ENCODE peak calls at places on chromosomes 13 and 19, in eight cellular contexts. Y is RWPE2, B is mucosa of descending colon, D is B cell, N is PC-3, R is GM20000, W is progenitor cell of endocrine pancreas, A is HFF-Myc. X is an unnamed sample.

GRCh38 chr13:93767231-93767916 is 540.8 kb downstream of the GPC6 start:
- DNase-seq in D (no peak), Y (no peak), B (no peak), W (no peak), R (no peak), N (no peak), A (no peak), X (no peak)

GRCh38 chr19:48509467-48510194 is 2.0 kb downstream of the LMTK3 start:
- DNase-seq in D (no peak), W (no peak), B (no peak), A (no peak), R (peak), N (no peak), Y (no peak), X (no peak)

GRCh38 chr19:34961775-34962174 is 2.3 kb downstream of the ZNF792 start:
- DNase-seq in B (no peak), R (no peak), A (no peak), W (no peak), N (no peak), Y (no peak), D (no peak), X (no peak)

GRCh38 chr19:29293736-29294342 is 80.9 kb upstream of the UQCRFS1 start:
- DNase-seq in D (no peak), R (no peak), B (no peak), A (no peak), N (no peak), W (no peak), Y (peak), X (no peak)

GRCh38 chr19:35357867-35358573 is at the start of gene FFAR3:
- DNase-seq in B (no peak), A (no peak), R (no peak), N (no peak), D (no peak), W (no peak), Y (peak), X (no peak)

GRCh38 chr13:22086593-22086992 is 415.7 kb downstream of the FGF9 start:
- DNase-seq in Y (no peak), N (no peak), W (no peak), B (no peak), A (no peak), D (no peak), R (no peak), X (no peak)

GRCh38 chr19:50324331-50324730 is 4.8 kb downstream of the KCNC3 start:
- DNase-seq in Y (no peak), R (peak), N (no peak), W (no peak), D (no peak), B (peak), A (no peak), X (no peak)

GRCh38 chr19:42129399-42130253 is 2.6 kb downstream of the POU2F2 start:
- DNase-seq in Y (no peak), N (no peak), R (peak), D (peak), W (no peak), A (peak), B (peak), X (no peak)

GRCh38 chr19:48452255-48452654 is 3.1 kb upstream of the KCNJ14 start:
- DNase-seq in R (no peak), W (no peak), N (peak), Y (no peak), A (no peak), D (no peak), B (peak), X (no peak)

GRCh38 chr13:31945202-31945978 is 86.2 kb upstream of the FRY start:
- DNase-seq in D (no peak), R (no peak), B (peak), W (no peak), A (peak), N (peak), Y (peak), X (no peak)

GRCh38 chr13:45518525-45519235 is 53.9 kb downstream of the COG3 start:
- DNase-seq in Y (no peak), A (no peak), W (no peak), B (no peak), N (peak), R (no peak), D (no peak), X (no peak)

GRCh38 chr19:39499082-39499642 is 415 bp downstream of the DLL3 start:
- DNase-seq in N (no peak), Y (no peak), R (no peak), B (no peak), A (no peak), W (no peak), D (peak), X (no peak)

GRCh38 chr19:31350033-31350692 is 927 bp upstream of the TSHZ3 start:
- DNase-seq in B (no peak), R (peak), Y (no peak), N (no peak), D (no peak), A (no peak), W (no peak), X (no peak)

GRCh38 chr13:100362371-100362770 is 226.2 kb downstream of the GGACT start:
- DNase-seq in R (no peak), Y (no peak), W (no peak), A (no peak), B (no peak), D (no peak), N (no peak), X (no peak)

GRCh38 chr19:45848922-45849321 is 14.0 kb downstream of the SYMPK start:
- DNase-seq in Y (no peak), D (no peak), B (no peak), N (peak), R (no peak), A (no peak), W (no peak), X (no peak)

GRCh38 chr19:961866-962620 is 22.1 kb upstream of the WDR18 start:
- DNase-seq in B (peak), Y (no peak), R (no peak), W (no peak), D (no peak), A (no peak), N (peak), X (no peak)

GRCh38 chr13:44574466-44574855 is 1.7 kb downstream of the TSC22D1 start:
- DNase-seq in R (no peak), D (no peak), B (no peak), A (no peak), N (peak), Y (no peak), W (no peak), X (no peak)

GRCh38 chr19:56750658-56751057 is 79.1 kb upstream of the ZNF835 start:
- DNase-seq in D (no peak), Y (no peak), B (no peak), A (no peak), N (no peak), W (no peak), R (no peak), X (no peak)

GRCh38 chr19:56746367-56746766 is 74.8 kb upstream of the ZNF835 start:
- DNase-seq in D (no peak), Y (no peak), N (no peak), A (no peak), R (no peak), W (no peak), B (no peak), X (no peak)

GRCh38 chr19:56751078-56751489 is 79.5 kb upstream of the ZNF835 start:
- DNase-seq in D (no peak), N (no peak), B (no peak), Y (no peak), A (no peak), W (no peak), R (no peak), X (no peak)

DNA sequence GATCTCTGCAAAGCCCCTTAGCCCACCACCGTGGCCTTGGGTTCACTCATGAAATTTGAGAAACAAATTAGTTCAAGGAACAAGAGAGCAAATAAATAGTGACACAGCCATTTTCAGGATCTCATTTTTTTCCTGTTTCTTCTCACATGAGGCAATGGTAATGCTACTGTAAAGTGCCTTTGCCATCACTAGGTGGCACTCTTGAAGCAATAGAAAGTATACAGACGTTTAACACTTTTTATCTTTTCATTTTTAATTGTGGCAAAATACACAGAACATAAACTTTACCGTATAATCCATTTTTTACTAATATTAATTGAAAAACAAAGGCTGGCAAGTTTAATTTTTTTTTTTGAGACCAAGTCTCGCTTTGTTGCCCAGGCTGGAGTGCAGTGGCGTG is 76.9 kb upstream of the ZNF835 start:
- DNase-seq in B (no peak), N (peak), W (no peak), R (no peak), Y (no peak), A (no peak), D (no peak), X (no peak)
- TF ChIP-seq CTCF in B (no peak), N (peak), W (no peak), R (no peak), Y (peak), A (peak), D (no peak), X (peak)

DNA sequence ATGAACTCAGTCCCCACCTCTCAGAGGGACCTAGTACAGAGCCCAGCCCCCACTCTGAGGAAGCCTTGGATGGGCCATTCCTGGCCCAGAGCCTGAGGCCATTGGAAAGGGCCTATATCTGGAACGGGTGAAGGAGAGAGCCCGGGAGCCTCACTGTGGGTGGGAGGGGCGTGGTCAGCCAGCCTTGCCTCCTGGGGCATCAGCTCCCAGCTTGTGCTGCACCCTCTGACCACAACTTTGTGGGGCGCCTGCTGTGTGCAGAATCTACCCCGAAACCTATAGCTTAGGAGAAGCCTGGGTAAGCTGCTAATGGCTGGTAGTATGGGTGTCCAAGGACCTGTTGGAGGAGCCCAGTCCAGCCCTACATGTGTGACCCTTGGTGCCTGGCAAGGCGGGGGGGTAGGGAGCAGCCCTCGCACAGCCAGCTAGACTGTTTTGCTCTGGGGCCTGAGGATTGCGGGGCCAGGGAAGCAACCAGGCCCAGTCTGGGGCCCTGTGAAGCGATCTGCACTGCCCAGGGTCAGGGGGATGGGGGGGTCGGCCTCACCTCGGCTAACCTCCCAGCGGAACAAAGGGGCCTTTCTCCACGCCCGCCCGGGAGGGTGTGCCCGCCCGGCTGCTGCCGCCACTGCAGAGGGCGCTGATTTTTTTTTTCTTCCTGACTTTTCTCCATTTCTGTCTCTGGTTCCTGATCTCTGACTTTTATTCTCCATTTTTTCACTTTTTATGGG is 42.3 kb downstream of the LYL1 start:
- DNase-seq in D (no peak), W (peak), R (no peak), A (no peak), B (no peak), Y (no peak), N (no peak), X (no peak)
- TF ChIP-seq CTCF in D (no peak), W (no peak), R (no peak), A (no peak), B (no peak), Y (no peak), N (no peak), X (no peak)

GRCh38 chr13:90883592-90883991 is 463.9 kb upstream of the MIR17HG start:
- DNase-seq in Y (no peak), A (no peak), W (no peak), N (peak), B (no peak), D (no peak), R (no peak), X (no peak)
- TF ChIP-seq CTCF in Y (peak), A (no peak), W (no peak), N (peak), B (no peak), D (no peak), R (no peak), X (peak)

GRCh38 chr19:17202713-17203112 is 12.4 kb upstream of the USE1 start:
- DNase-seq in N (no peak), D (no peak), R (no peak), B (no peak), Y (no peak), A (no peak), W (no peak), X (no peak)
- TF ChIP-seq CTCF in N (no peak), D (no peak), R (no peak), B (no peak), Y (no peak), A (no peak), W (no peak), X (no peak)

DNA sequence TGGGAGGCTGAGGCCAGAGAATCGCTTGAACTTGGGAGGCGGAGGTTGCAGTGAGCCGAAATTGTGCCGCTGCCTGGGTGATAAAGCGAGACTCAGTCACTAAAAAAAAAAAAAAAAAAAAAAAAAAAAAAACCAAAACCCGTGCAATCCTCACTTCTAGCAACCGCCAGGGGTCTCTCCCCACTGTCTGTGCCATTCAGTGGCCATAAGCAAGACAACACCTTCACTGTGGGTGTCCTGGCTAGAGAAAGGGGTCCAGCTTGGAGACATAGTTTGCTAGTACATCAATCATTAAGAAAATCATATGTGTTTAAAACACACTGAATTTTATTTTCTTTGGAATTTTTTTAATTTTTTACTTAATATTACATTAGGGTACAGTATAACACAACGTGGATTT is 68.2 kb downstream of the RASL11A start:
- DNase-seq in A (no peak), R (peak), Y (no peak), N (no peak), B (no peak), W (no peak), D (no peak), X (no peak)
- TF ChIP-seq CTCF in A (peak), R (no peak), Y (no peak), N (no peak), B (no peak), W (peak), D (no peak), X (no peak)

GRCh38 chr13:36979361-36980040 is 19.6 kb downstream of the ALG5 start:
- DNase-seq in B (no peak), D (no peak), N (no peak), A (no peak), W (no peak), Y (no peak), R (no peak), X (no peak)

GRCh38 chr13:36986462-36987240 is 12.5 kb downstream of the ALG5 start:
- DNase-seq in W (no peak), N (no peak), Y (no peak), B (no peak), A (peak), D (no peak), R (no peak), X (no peak)

DNA sequence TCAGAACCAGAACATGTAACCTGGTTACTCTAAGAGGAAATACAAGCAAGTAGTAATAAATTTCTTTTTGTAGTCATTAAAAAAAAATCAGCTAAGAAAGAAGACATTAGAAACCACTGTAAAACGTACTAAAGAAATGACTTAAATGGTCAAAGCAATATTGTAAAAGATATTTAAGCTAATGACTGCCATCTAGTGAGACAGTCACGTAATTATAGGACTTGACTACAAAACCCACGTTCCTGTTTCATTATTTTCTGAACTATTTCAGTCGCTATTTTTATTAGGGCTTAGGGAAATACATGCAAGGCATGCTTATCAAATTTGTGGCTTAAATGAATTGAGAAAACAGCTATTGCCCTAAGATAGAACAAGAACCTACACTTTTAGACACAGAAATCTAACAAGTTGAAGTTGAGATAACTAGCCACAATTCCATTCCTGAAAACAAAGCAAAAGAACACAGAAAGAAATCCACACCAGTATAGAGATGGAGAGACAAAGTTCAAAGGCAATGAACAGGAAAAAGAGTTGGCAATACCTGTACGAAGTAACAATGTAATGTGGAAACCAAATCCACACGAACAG is 17.9 kb downstream of the ALG5 start:
- DNase-seq in R (peak), W (no peak), N (peak), D (peak), B (no peak), A (no peak), Y (no peak), X (no peak)
- TF ChIP-seq CTCF in R (no peak), W (peak), N (peak), D (peak), B (no peak), A (no peak), Y (peak), X (peak)

DNA sequence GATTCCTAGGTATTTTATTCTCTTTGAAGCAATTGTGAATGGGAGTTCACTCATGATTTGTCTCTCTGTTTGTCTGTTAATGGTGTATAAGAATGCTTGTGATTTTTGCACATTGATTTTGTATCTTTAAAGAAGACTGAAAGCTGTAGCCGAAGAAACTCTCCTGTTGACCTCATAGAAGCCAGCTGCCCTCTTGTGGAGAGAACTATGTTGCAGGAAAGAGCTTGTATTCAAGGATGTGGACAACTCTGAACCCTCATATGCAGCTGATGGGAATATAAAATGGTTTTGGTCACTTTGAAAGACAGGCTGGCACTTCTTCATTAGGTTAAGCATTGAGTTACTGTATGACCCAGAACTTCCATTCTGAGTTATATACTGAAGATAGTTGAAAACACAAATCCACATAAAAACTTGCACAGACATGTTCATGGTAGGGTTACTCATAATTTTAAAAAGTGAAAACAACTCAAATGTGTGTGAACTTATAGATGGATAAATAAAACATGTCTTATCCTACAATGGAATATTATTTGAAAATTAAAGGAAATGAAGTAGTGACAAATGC is 65.8 kb upstream of the SLITRK6 start:
- DNase-seq in W (no peak), N (peak), D (no peak), R (no peak), B (no peak), Y (no peak), A (no peak), X (no peak)
- TF ChIP-seq CTCF in W (peak), N (peak), D (no peak), R (no peak), B (no peak), Y (peak), A (no peak), X (peak)

GRCh38 chr19:19534556-19535265 is 3.4 kb upstream of the CILP2 start:
- DNase-seq in Y (peak), W (no peak), D (no peak), R (no peak), B (no peak), N (no peak), A (no peak), X (no peak)
- TF ChIP-seq CTCF in Y (no peak), W (no peak), D (no peak), R (no peak), B (no peak), N (no peak), A (no peak), X (no peak)

DNA sequence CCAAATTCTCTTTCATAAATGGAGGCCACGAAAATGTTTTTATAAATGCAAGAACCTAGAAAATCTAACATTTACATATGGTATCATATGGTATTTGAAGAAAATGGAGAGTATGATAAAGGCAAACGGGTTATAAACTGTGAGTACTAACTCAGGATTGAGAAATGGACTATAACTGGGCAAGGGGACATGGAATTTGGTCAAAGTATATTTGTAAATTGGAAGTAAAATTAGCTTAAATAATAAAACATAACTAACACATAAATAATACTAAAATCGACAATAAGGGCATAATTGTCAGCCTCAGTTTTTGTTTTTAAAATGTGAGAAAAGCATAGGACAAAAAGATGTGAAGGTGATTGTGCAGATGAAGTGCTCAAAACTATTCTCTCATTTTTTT is 1516.3 kb upstream of the MIR17HG start:
- DNase-seq in B (no peak), D (no peak), Y (no peak), R (no peak), W (no peak), A (no peak), N (no peak), X (no peak)
- TF ChIP-seq CTCF in B (no peak), D (no peak), Y (no peak), R (no peak), W (no peak), A (no peak), N (no peak), X (no peak)